ENCODE peak calls at places on chromosomes 5 and 9, in six cellular contexts. K is NCI-H69; M is substantia nigra; W is hypothalamus; E is nephron progenitor cell; A is effector memory CD4-positive, alpha-beta T cell. X is an unnamed sample.

GRCh38 chr5:120735076-120735475 is 271.0 kb downstream of the PRR16 start:
- DNase-seq in E (no peak), W (no peak), A (no peak), K (no peak), M (no peak), X (no peak)

GRCh38 chr5:141821430-141821925 is 56.7 kb downstream of the PCDH1 start:
- DNase-seq in W (peak), A (no peak), M (peak), E (no peak), K (peak), X (peak)

GRCh38 chr9:137029058-137029922 is 1.3 kb upstream of the ABCA2 start:
- DNase-seq in K (peak), M (peak), E (peak), A (peak), W (peak), X (no peak)

GRCh38 chr5:138032028-138032571 is 779 bp downstream of the FAM13B start:
- DNase-seq in K (peak), W (peak), E (no peak), A (peak), M (peak), X (no peak)

GRCh38 chr9:138073808-138074207 is 196.2 kb downstream of the CACNA1B start:
- DNase-seq in M (no peak), E (no peak), W (no peak), A (no peak), K (no peak), X (no peak)

GRCh38 chr5:152046361-152046760 is 121.7 kb upstream of the GLRA1 start:
- DNase-seq in W (no peak), M (no peak), A (no peak), K (no peak), E (no peak), X (no peak)

GRCh38 chr5:76685598-76686169 is 30.2 kb upstream of the F2R start:
- DNase-seq in A (no peak), E (no peak), K (no peak), W (no peak), M (no peak), X (no peak)

GRCh38 chr5:82274343-82275266 is 3.5 kb downstream of the RPS23 start:
- DNase-seq in A (no peak), K (no peak), M (no peak), W (no peak), E (peak), X (no peak)

GRCh38 chr5:39758426-39758825 is 333.6 kb upstream of the DAB2 start:
- DNase-seq in A (no peak), E (no peak), K (no peak), W (no peak), M (no peak), X (no peak)

GRCh38 chr9:95167998-95168397 is 149.5 kb downstream of the FANCC start:
- DNase-seq in E (peak), K (peak), M (no peak), W (no peak), A (peak), X (peak)

GRCh38 chr5:969421-969839 is 39.2 kb upstream of the NKD2 start:
- DNase-seq in W (peak), E (no peak), K (peak), M (no peak), A (no peak), X (no peak)

GRCh38 chr5:136195971-136196577 is 3.1 kb upstream of the SMIM32 start:
- DNase-seq in M (no peak), A (no peak), W (no peak), K (peak), E (no peak), X (no peak)

GRCh38 chr9:72539824-72540347 is 18.5 kb downstream of the TMC1 start:
- DNase-seq in K (peak), M (no peak), E (peak), A (no peak), W (no peak), X (no peak)

GRCh38 chr5:125560476-125561225 is 814.2 kb upstream of the ZNF608 start:
- DNase-seq in K (peak), E (no peak), M (no peak), A (no peak), W (no peak), X (no peak)

GRCh38 chr9:89243296-89244061 is 64.9 kb upstream of the SHC3 start:
- DNase-seq in M (no peak), K (peak), W (no peak), E (no peak), A (no peak), X (no peak)

GRCh38 chr9:122001491-122002201 is 91.5 kb downstream of the TTLL11 start:
- DNase-seq in E (no peak), M (no peak), W (no peak), K (peak), A (no peak), X (no peak)

GRCh38 chr5:128667751-128668150 is 129.7 kb upstream of the FBN2 start:
- DNase-seq in A (no peak), K (no peak), W (no peak), E (no peak), M (no peak), X (no peak)

GRCh38 chr5:5983261-5983660 is 395.1 kb downstream of the MED10 start:
- DNase-seq in A (no peak), E (no peak), M (no peak), K (no peak), W (no peak), X (no peak)

GRCh38 chr5:105688227-105688807 is 1982.4 kb downstream of the EFNA5 start:
- DNase-seq in K (peak), M (no peak), W (no peak), E (no peak), A (no peak), X (no peak)

GRCh38 chr9:37859043-37859442 is 44.9 kb downstream of the SLC25A51 start:
- DNase-seq in M (no peak), K (peak), E (no peak), A (no peak), W (no peak), X (no peak)

GRCh38 chr9:129576546-129577543 is 44.1 kb downstream of the C9orf50 start:
- DNase-seq in W (no peak), E (no peak), A (no peak), M (no peak), K (no peak), X (no peak)

GRCh38 chr5:7179364-7179763 is 216.6 kb upstream of the ADCY2 start:
- DNase-seq in W (no peak), A (no peak), M (no peak), K (no peak), E (no peak), X (no peak)

GRCh38 chr5:125058185-125058826 is 311.9 kb upstream of the ZNF608 start:
- DNase-seq in M (no peak), W (no peak), K (peak), E (no peak), A (no peak), X (no peak)

GRCh38 chr5:139863361-139863760 is 67.8 kb downstream of the PSD2 start:
- DNase-seq in E (no peak), A (no peak), M (peak), K (no peak), W (peak), X (no peak)

GRCh38 chr5:65133473-65134110 is 348.1 kb downstream of the ADAMTS6 start:
- DNase-seq in M (no peak), A (no peak), E (no peak), W (peak), K (no peak), X (no peak)

GRCh38 chr5:31913796-31914188 is 260.3 kb downstream of the GOLPH3 start:
- DNase-seq in M (no peak), W (no peak), A (no peak), E (no peak), K (no peak), X (no peak)

GRCh38 chr5:90590-91547 is 1.1 kb upstream of the PLEKHG4B start:
- DNase-seq in K (peak), W (no peak), M (no peak), A (no peak), E (no peak), X (no peak)

GRCh38 chr5:37926732-37927131 is 86.9 kb upstream of the GDNF start:
- DNase-seq in E (no peak), M (no peak), A (no peak), K (peak), W (no peak), X (no peak)

GRCh38 chr5:169832845-169833244 is 147.4 kb downstream of the INSYN2B start:
- DNase-seq in E (no peak), M (no peak), A (no peak), K (peak), W (no peak), X (no peak)

GRCh38 chr9:96383165-96383939 is at the start of gene SLC35D2:
- DNase-seq in A (peak), K (no peak), E (peak), W (peak), M (peak), X (peak)

GRCh38 chr5:100119903-100120302 is 415.3 kb upstream of the FAM174A start:
- DNase-seq in E (no peak), W (no peak), K (no peak), M (no peak), A (no peak), X (no peak)

GRCh38 chr5:111512406-111513174 is at the start of gene STARD4:
- DNase-seq in E (peak), A (peak), K (peak), M (peak), W (peak), X (peak)

GRCh38 chr9:79263666-79264460 is 307.9 kb upstream of the TLE4 start:
- DNase-seq in K (peak), W (no peak), M (no peak), A (no peak), E (no peak), X (no peak)

GRCh38 chr5:33438996-33439395 is 1.8 kb upstream of the TARS1 start:
- DNase-seq in M (no peak), A (no peak), W (no peak), E (no peak), K (no peak), X (no peak)

GRCh38 chr9:4769321-4770080 is 23.2 kb upstream of the RCL1 start:
- DNase-seq in E (no peak), K (no peak), M (no peak), W (no peak), A (no peak), X (no peak)

GRCh38 chr5:98721231-98721928 is 52.1 kb upstream of the RGMB start:
- DNase-seq in W (no peak), K (no peak), A (no peak), E (no peak), M (no peak), X (no peak)

GRCh38 chr5:91318727-91319126 is 64.4 kb downstream of the ARRDC3 start:
- DNase-seq in K (no peak), E (no peak), A (peak), W (no peak), M (no peak), X (no peak)

X was measured in GM04504.